ENCODE peak calls at places on chromosomes 6 and 20, in nine cellular contexts. M, I, U, Z, J, E, O, X and P are unnamed samples.

GRCh38 chr20:63807654-63808053 is 23.4 kb downstream of the ZBTB46 start:
- DNase-seq in M (no peak), I (no peak), U (no peak), Z (no peak), J (no peak), E (no peak), O (no peak), X (no peak), P (no peak)

GRCh38 chr6:17210683-17211082 is 70.5 kb upstream of the RBM24 start:
- DNase-seq in M (no peak), I (no peak), U (no peak), Z (no peak), J (no peak), E (no peak), O (no peak), X (no peak), P (no peak)

GRCh38 chr20:33460711-33461110 is 17.1 kb upstream of the SNTA1 start:
- DNase-seq in M (no peak), I (no peak), U (no peak), Z (no peak), J (no peak), E (peak), O (peak), X (no peak), P (no peak)

GRCh38 chr6:96234476-96234875 is 218.7 kb downstream of the FUT9 start:
- DNase-seq in M (no peak), I (no peak), U (no peak), Z (no peak), J (no peak), E (no peak), O (no peak), X (no peak), P (no peak)

GRCh38 chr6:422423-423061 is 31.0 kb downstream of the IRF4 start:
- DNase-seq in M (peak), I (peak), U (peak), Z (peak), J (no peak), E (no peak), O (no peak), X (peak), P (no peak)

GRCh38 chr20:10309326-10309725 is 90.7 kb downstream of the SNAP25 start:
- DNase-seq in M (peak), I (no peak), U (no peak), Z (peak), J (no peak), E (no peak), O (no peak), X (peak), P (no peak)

GRCh38 chr20:49560646-49561045 is 7.3 kb downstream of the PTGIS start:
- DNase-seq in M (no peak), I (peak), U (no peak), Z (no peak), J (no peak), E (no peak), O (no peak), X (no peak), P (no peak)

GRCh38 chr20:37194616-37195015 is 15.3 kb upstream of the MROH8 start:
- DNase-seq in M (no peak), I (no peak), U (no peak), Z (no peak), J (no peak), E (no peak), O (no peak), X (no peak), P (no peak)

GRCh38 chr20:2332711-2333110 is 36.9 kb downstream of the TGM3 start:
- DNase-seq in M (no peak), I (no peak), U (no peak), Z (no peak), J (no peak), E (no peak), O (no peak), X (no peak), P (no peak)

GRCh38 chr6:14035448-14035847 is 82.1 kb upstream of the CD83 start:
- DNase-seq in M (peak), I (no peak), U (no peak), Z (peak), J (no peak), E (no peak), O (no peak), X (peak), P (no peak)

GRCh38 chr20:48336647-48337046 is 491.2 kb downstream of the PREX1 start:
- DNase-seq in M (no peak), I (no peak), U (no peak), Z (no peak), J (no peak), E (no peak), O (no peak), X (no peak), P (no peak)

GRCh38 chr6:52503853-52504777 is 72.7 kb downstream of the TRAM2 start:
- DNase-seq in M (no peak), I (peak), U (no peak), Z (peak), J (peak), E (peak), O (no peak), X (peak), P (no peak)

GRCh38 chr6:134896881-134897280 is 53.0 kb downstream of the ALDH8A1 start:
- DNase-seq in M (no peak), I (no peak), U (no peak), Z (no peak), J (no peak), E (no peak), O (no peak), X (no peak), P (no peak)

GRCh38 chr6:31791324-31792089 is 4.0 kb downstream of the VARS1 start:
- DNase-seq in M (no peak), I (peak), U (peak), Z (peak), J (peak), E (no peak), O (no peak), X (peak), P (peak)

GRCh38 chr20:37590938-37591490 is 63.3 kb upstream of the BLCAP start:
- DNase-seq in M (no peak), I (no peak), U (no peak), Z (no peak), J (no peak), E (no peak), O (no peak), X (no peak), P (no peak)

GRCh38 chr20:62159052-62159451 is 15.5 kb downstream of the SS18L1 start:
- DNase-seq in M (no peak), I (no peak), U (no peak), Z (no peak), J (no peak), E (no peak), O (no peak), X (no peak), P (no peak)

GRCh38 chr6:155261146-155261900 is 2.5 kb upstream of the CLDN20 start:
- DNase-seq in M (no peak), I (no peak), U (no peak), Z (no peak), J (no peak), E (no peak), O (no peak), X (no peak), P (no peak)

GRCh38 chr6:5365430-5366195 is 104.3 kb downstream of the FARS2 start:
- DNase-seq in M (no peak), I (no peak), U (no peak), Z (no peak), J (no peak), E (no peak), O (no peak), X (no peak), P (no peak)

GRCh38 chr6:5373430-5373829 is 112.1 kb downstream of the FARS2 start:
- DNase-seq in M (no peak), I (no peak), U (no peak), Z (no peak), J (no peak), E (no peak), O (no peak), X (no peak), P (no peak)

GRCh38 chr6:5366941-5367340 is 105.6 kb downstream of the FARS2 start:
- DNase-seq in M (no peak), I (no peak), U (no peak), Z (no peak), J (no peak), E (no peak), O (no peak), X (no peak), P (no peak)

GRCh38 chr6:5367510-5367909 is 106.2 kb downstream of the FARS2 start:
- DNase-seq in M (no peak), I (no peak), U (no peak), Z (no peak), J (no peak), E (no peak), O (no peak), X (no peak), P (no peak)
- TF ChIP-seq CTCF in M (no peak), I (no peak), U (no peak), Z (no peak), J (no peak), E (no peak), O (no peak), X (no peak), P (no peak)

GRCh38 chr6:51489133-51489532 is 598.3 kb downstream of the PKHD1 start:
- DNase-seq in M (no peak), I (no peak), U (no peak), Z (no peak), J (no peak), E (no peak), O (no peak), X (no peak), P (no peak)

GRCh38 chr6:51490101-51490500 is 597.3 kb downstream of the PKHD1 start:
- DNase-seq in M (no peak), I (no peak), U (no peak), Z (no peak), J (no peak), E (no peak), O (no peak), X (no peak), P (no peak)

GRCh38 chr6:51495806-51496380 is 591.5 kb downstream of the PKHD1 start:
- DNase-seq in M (no peak), I (no peak), U (no peak), Z (no peak), J (no peak), E (no peak), O (no peak), X (no peak), P (no peak)

GRCh38 chr6:51495016-51495805 is 592.2 kb downstream of the PKHD1 start:
- DNase-seq in M (no peak), I (no peak), U (no peak), Z (no peak), J (no peak), E (no peak), O (no peak), X (no peak), P (no peak)

GRCh38 chr6:51494342-51494741 is 593.1 kb downstream of the PKHD1 start:
- DNase-seq in M (no peak), I (no peak), U (no peak), Z (no peak), J (peak), E (no peak), O (no peak), X (no peak), P (no peak)
- TF ChIP-seq CTCF in M (no peak), I (no peak), U (no peak), Z (no peak), J (peak), E (no peak), O (peak), X (no peak), P (peak)

DNA sequence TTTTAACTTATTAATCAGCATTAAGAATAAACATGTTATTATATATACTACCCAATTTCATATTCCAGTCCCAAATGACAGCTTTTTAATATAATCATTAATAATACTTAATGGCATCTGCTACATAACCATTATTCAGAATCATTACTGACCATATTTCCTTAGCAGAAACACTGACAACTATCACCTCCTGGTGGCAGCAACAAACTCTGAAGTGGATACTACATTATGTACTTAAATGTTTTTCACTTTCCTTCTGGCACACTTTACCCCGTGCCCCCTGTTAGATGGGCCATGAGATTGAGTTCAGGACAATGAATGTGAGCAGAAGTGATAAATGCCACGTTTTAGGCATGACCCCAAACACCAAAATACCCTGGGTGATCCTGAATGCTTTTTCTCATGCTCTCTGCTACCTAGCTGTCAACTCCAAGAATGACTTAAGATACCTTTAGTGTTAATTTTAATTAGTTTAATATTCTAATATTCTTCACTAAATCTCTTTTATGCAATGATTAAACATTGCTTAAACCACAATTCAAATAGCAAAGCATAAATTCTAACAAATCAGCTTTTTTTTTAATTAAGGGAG is 77.1 kb downstream of the LMBRD1 start:
- DNase-seq in M (no peak), I (no peak), U (peak), Z (peak), J (peak), E (no peak), O (no peak), X (peak), P (no peak)
- TF ChIP-seq CTCF in M (peak), I (no peak), U (peak), Z (peak), J (peak), E (peak), O (peak), X (peak), P (peak)

GRCh38 chr6:5213851-5214507 is 46.8 kb downstream of the LYRM4 start:
- DNase-seq in M (no peak), I (no peak), U (no peak), Z (peak), J (peak), E (no peak), O (no peak), X (peak), P (no peak)
- TF ChIP-seq CTCF in M (no peak), I (no peak), U (no peak), Z (peak), J (peak), E (no peak), O (no peak), X (peak), P (no peak)

GRCh38 chr6:7418238-7418905 is 28.8 kb downstream of the RIOK1 start:
- DNase-seq in M (no peak), I (no peak), U (no peak), Z (no peak), J (no peak), E (no peak), O (no peak), X (peak), P (no peak)

GRCh38 chr6:7414811-7415210 is 25.2 kb downstream of the RIOK1 start:
- DNase-seq in M (peak), I (no peak), U (no peak), Z (peak), J (no peak), E (no peak), O (no peak), X (peak), P (no peak)

GRCh38 chr6:7417684-7418083 is 28.1 kb downstream of the RIOK1 start:
- DNase-seq in M (no peak), I (no peak), U (no peak), Z (no peak), J (no peak), E (no peak), O (no peak), X (peak), P (no peak)

GRCh38 chr6:7421066-7421465 is 31.5 kb downstream of the RIOK1 start:
- DNase-seq in M (no peak), I (no peak), U (no peak), Z (no peak), J (no peak), E (no peak), O (no peak), X (no peak), P (no peak)

GRCh38 chr6:7419065-7419464 is 29.5 kb downstream of the RIOK1 start:
- DNase-seq in M (no peak), I (no peak), U (no peak), Z (peak), J (no peak), E (no peak), O (no peak), X (peak), P (no peak)
- TF ChIP-seq CTCF in M (no peak), I (no peak), U (no peak), Z (no peak), J (no peak), E (no peak), O (no peak), X (no peak), P (no peak)

DNA sequence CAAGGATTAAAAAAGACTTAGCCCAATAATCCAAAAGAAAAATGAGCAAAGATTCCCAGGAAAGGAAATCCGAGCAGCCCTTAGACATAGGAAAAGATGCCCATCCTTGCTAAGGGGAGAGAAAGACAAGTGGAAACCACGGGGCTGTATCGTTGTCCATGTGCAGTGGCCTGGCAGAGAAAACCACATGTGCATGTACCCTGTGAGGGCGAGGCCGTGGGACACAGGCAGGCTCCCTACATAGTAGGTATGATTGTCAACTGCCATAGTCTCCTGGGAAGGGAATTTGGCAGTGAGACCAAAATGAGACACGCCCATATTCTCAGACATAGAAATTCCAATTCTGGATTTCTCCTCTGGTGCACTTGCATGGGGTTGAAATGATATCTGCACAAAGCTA is 169.7 kb upstream of the SALL4 start:
- DNase-seq in M (no peak), I (no peak), U (no peak), Z (no peak), J (no peak), E (no peak), O (no peak), X (no peak), P (no peak)
- TF ChIP-seq CTCF in M (no peak), I (no peak), U (no peak), Z (no peak), J (no peak), E (no peak), O (no peak), X (no peak), P (no peak)

GRCh38 chr20:47296950-47297349 is 59.5 kb downstream of the ZMYND8 start:
- DNase-seq in M (no peak), I (no peak), U (no peak), Z (peak), J (no peak), E (no peak), O (no peak), X (no peak), P (no peak)
- TF ChIP-seq CTCF in M (peak), I (no peak), U (no peak), Z (no peak), J (peak), E (no peak), O (no peak), X (no peak), P (peak)

DNA sequence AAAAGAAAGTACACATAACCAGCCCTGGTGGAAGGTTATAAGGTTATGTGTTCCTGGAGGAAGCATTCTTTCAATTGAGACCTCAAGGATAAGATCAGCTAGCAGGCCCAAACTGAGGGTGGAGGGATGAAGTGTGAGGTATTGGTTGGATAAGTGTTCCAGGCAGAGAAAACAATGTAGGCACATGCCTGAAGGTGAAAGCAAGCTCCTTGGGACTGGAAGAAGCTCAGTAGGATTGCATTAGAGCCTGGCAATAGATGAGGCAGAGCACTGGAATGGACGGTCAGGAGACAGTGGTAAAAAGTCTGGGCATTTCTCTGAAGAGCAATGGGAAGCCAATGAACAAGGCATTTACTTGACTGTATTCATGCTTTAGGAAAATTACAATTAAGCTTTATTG is 89.9 kb upstream of the SHLD1 start:
- DNase-seq in M (no peak), I (no peak), U (no peak), Z (peak), J (no peak), E (no peak), O (no peak), X (peak), P (no peak)
- TF ChIP-seq CTCF in M (no peak), I (no peak), U (no peak), Z (no peak), J (no peak), E (no peak), O (no peak), X (no peak), P (no peak)

DNA sequence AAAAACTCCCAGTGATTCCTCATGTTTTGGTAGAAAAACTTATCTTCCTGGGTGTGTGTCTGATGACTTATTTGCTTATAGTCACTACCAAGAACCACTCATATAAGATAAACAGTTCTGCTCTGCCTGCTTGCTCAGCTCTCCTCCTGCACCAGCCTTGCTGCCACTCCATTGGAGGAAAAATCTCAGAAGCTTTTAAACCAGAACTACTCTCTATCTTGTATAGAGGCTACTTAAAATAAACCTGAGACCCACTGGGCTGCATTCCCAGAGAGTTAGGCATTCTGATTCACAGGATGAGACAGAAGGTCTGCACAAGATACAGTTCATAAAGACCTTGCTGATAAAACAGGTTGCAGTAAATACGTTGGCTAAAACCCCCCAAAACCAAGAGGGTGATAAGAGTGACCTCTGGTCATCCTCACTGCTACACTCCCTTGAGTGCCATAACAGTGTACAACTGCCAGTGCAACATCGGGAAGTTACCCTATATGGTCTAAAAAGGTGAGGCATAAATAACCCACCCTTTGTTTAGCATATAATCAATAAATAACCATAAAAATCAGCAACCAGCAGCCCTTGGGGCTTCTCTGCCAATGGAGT is 728.3 kb downstream of the EPHA7 start:
- DNase-seq in M (no peak), I (no peak), U (no peak), Z (peak), J (no peak), E (no peak), O (no peak), X (peak), P (no peak)
- TF ChIP-seq CTCF in M (no peak), I (no peak), U (no peak), Z (no peak), J (no peak), E (no peak), O (no peak), X (no peak), P (no peak)